ENCODE peak calls at places on chromosomes 4 and X, in ten cellular contexts. B, D, Y, J, Q, V, T, R, P and U are unnamed samples.

GRCh38 chr4:72670521-72670920 is 101.5 kb upstream of the ADAMTS3 start:
- DNase-seq in P (no peak), J (no peak), D (no peak), B (no peak), Y (no peak), V (no peak), T (no peak), R (no peak), Q (no peak), U (no peak)

GRCh38 chr4:41957634-41958033 is 22.4 kb downstream of the TMEM33 start:
- DNase-seq in J (no peak), D (no peak), B (peak; percentile 9), P (no peak), V (no peak), T (no peak), R (no peak), Q (peak; percentile 41), Y (no peak), U (peak; percentile 56)

GRCh38 chr4:124710253-124710849 is 2.2 kb downstream of the ANKRD50 start:
- DNase-seq in Q (no peak), Y (no peak), B (no peak), J (peak; percentile 32), D (peak; percentile 41), T (no peak), P (no peak), V (no peak), R (no peak), U (peak; percentile 31)

GRCh38 chr4:148315049-148315448 is 127.2 kb downstream of the NR3C2 start:
- DNase-seq in R (no peak), B (no peak), V (no peak), Q (no peak), Y (no peak), J (peak; percentile 92), D (peak; percentile 93), T (no peak), P (no peak), U (no peak)

GRCh38 chr4:23904639-23905061 is 14.8 kb upstream of the PPARGC1A start:
- DNase-seq in B (no peak), R (no peak), J (no peak), P (no peak), D (peak; percentile 32), Y (no peak), T (no peak), V (no peak), Q (no peak), U (no peak)

GRCh38 chr4:106818764-106819163 is 217.3 kb downstream of the DKK2 start:
- DNase-seq in Y (no peak), R (no peak), B (no peak), J (no peak), P (no peak), Q (no peak), T (no peak), V (no peak), D (no peak), U (peak; percentile 1)

GRCh38 chr4:153241295-153241694 is 37.1 kb downstream of the TRIM2 start:
- DNase-seq in D (no peak), P (no peak), T (no peak), Q (no peak), B (no peak), V (no peak), R (no peak), Y (no peak), J (no peak), U (no peak)

GRCh38 chr4:4327652-4328121 is 37.6 kb downstream of the ZBTB49 start:
- DNase-seq in R (peak; percentile 70), Q (peak; percentile 78), Y (no peak), J (no peak), T (no peak), V (no peak), P (no peak), D (no peak), B (peak; percentile 14), U (peak; percentile 73)

GRCh38 chr4:185201983-185202962 is 1.5 kb downstream of the CFAP97 start:
- DNase-seq in Y (peak; percentile 39), P (no peak), T (peak; percentile 24), Q (peak; percentile 76), D (peak; percentile 42), R (no peak), V (no peak), J (peak; percentile 26), B (no peak), U (peak; percentile 33)

GRCh38 chr4:156633846-156634245 is 337.8 kb downstream of the PDGFC start:
- DNase-seq in R (no peak), Q (no peak), B (no peak), Y (no peak), D (no peak), V (no peak), T (no peak), J (no peak), P (no peak), U (no peak)

GRCh38 chr4:146638801-146639351 is at the start of gene POU4F2:
- DNase-seq in R (no peak), D (peak; percentile 20), J (peak; percentile 3), P (no peak), V (no peak), B (no peak), Q (peak; percentile 78), Y (no peak), T (no peak), U (peak; percentile 65)

GRCh38 chr4:6581566-6582121 is 6.7 kb downstream of the MAN2B2 start:
- DNase-seq in J (no peak), Y (no peak), T (no peak), R (no peak), Q (no peak), P (no peak), B (no peak), V (no peak), D (no peak), U (no peak)
- H3K36me3 ChIP-seq in J (peaks cover 11% of the 10 kb centered on the region), Y (peaks cover 4% of the 10 kb centered on the region), T (peaks cover 51% of the 10 kb centered on the region), R (peaks cover 33% of the 10 kb centered on the region), Q (peaks cover 12% of the 10 kb centered on the region), P (no peaks in the 10 kb centered on the region), B (peaks cover 27% of the 10 kb centered on the region), V (peaks cover 18% of the 10 kb centered on the region), D (peaks cover 14% of the 10 kb centered on the region), U (peaks cover 6% of the 10 kb centered on the region)

DNA sequence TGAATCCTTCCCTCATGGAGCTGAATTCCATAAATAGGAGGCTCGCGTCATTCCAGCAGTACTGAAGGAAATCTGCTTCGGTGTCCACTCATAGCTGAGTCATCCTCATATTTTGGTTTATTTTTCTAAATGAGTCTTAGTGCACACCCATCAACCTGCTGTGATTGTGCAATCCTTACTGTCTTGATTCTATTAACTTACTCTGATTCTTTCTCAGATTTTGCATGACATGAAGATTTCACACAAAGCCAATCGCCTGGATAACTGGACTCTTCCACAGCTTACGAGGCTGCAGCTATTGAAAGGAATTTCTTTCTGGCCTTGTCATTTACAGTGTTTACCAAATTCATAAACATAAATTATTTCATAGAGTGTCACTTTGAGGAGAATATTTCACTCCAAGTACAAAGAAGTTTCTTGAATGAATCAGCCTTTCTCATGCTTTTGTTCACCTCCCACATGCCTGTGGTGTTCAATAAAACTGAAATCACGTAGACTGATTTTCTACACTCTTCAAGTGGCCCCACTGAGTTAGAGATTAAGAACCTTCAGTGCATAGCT is 207.6 kb upstream of the SLITRK2 start:
- DNase-seq in D (peak; percentile 77), T (no peak), Y (no peak), B (no peak), P (no peak), J (peak; percentile 71), Q (no peak), V (no peak), R (no peak), U (no peak)
- H3K9me3 ChIP-seq in D (no peaks in the 10 kb centered on the region), T (no peaks in the 10 kb centered on the region), Y (no peaks in the 10 kb centered on the region), B (no peaks in the 10 kb centered on the region), P (no peaks in the 10 kb centered on the region), J (no peaks in the 10 kb centered on the region), Q (no peaks in the 10 kb centered on the region), V (no peaks in the 10 kb centered on the region), R (no peaks in the 10 kb centered on the region), U (no peaks in the 10 kb centered on the region)

GRCh38 chr4:521636-522330 is 22.8 kb downstream of the PIGG start:
- DNase-seq in V (no peak), J (no peak), B (no peak), R (no peak), P (no peak), T (no peak), Q (no peak), D (no peak), Y (no peak), U (no peak)

GRCh38 chr4:522438-522837 is 23.4 kb downstream of the PIGG start:
- DNase-seq in V (no peak), Q (no peak), Y (no peak), D (no peak), J (no peak), B (no peak), P (no peak), T (no peak), R (no peak), U (no peak)

GRCh38 chr4:524196-524595 is 25.2 kb downstream of the PIGG start:
- DNase-seq in P (no peak), Y (no peak), V (no peak), D (no peak), Q (no peak), R (no peak), J (no peak), T (no peak), B (no peak), U (no peak)

GRCh38 chr4:523601-524000 is 24.6 kb downstream of the PIGG start:
- DNase-seq in Y (no peak), P (no peak), Q (no peak), J (no peak), T (no peak), V (no peak), D (no peak), R (no peak), B (no peak), U (no peak)

DNA sequence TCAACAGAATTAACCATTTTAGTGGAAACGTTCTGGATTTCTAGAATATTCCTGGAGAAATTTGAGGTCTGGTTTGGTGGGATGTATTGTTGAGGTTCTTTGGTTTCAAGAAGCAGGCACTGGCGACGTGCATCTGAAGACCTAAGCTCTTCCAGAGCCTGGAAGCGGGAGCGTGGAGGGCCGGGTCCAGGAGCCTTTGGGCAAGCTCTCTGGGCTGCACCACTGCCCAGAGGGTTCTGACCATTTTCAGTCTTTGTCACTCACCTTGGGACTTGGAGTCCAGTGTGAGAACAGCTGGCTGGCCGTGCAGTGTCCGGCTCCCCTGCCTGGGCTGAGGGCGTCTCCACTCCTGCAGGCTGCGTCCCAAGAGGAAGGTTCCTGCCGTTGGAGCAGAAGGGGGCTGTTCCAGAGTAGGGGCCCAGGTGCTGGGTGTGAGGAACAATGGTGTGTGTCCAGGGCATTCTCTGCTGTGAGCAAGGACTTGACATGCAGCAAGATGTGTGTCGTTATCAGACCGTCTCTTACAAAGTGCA is 24.0 kb downstream of the PIGG start:
- DNase-seq in J (no peak), V (no peak), Q (no peak), P (no peak), B (no peak), D (no peak), R (no peak), Y (no peak), T (no peak), U (no peak)
- H3K36me3 ChIP-seq in J (peaks cover 3% of the 10 kb centered on the region), V (peaks cover 4% of the 10 kb centered on the region), Q (peaks cover 9% of the 10 kb centered on the region), P (no peaks in the 10 kb centered on the region), B (peaks cover 92% of the 10 kb centered on the region), D (peaks cover 30% of the 10 kb centered on the region), R (peaks cover 68% of the 10 kb centered on the region), Y (no peaks in the 10 kb centered on the region), T (peaks cover 21% of the 10 kb centered on the region), U (peaks cover 25% of the 10 kb centered on the region)

DNA sequence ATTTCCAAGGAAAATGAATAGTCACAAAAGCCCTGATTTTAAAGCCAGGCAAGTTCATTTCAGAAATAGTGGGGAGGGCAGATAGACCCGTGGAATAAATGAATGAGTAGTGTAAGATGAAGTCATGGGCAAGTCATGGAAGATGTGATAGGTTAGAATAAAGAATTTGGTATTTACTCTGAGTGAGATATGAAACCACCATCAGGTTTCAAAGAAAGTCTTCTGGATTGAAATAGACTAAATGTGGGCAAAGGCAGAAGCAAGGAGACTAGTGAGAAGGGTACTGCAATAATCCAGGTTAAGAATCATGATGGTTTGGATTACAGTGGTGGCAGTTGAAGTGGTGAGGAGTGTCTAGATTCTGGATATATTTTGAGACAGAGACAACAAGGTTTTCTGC is 218.5 kb upstream of the AFF2 start:
- DNase-seq in J (no peak), R (no peak), Y (no peak), D (no peak), T (no peak), Q (no peak), V (no peak), B (no peak), P (no peak), U (no peak)
- H3K9me3 ChIP-seq in J (no peaks in the 10 kb centered on the region), R (no peaks in the 10 kb centered on the region), Y (no peaks in the 10 kb centered on the region), D (no peaks in the 10 kb centered on the region), T (no peaks in the 10 kb centered on the region), Q (no peaks in the 10 kb centered on the region), V (no peaks in the 10 kb centered on the region), B (no peaks in the 10 kb centered on the region), P (no peaks in the 10 kb centered on the region), U (no peaks in the 10 kb centered on the region)